ENCODE peak calls at places on chromosomes 11 and 22, in seven cellular contexts. M is heart left ventricle, D is lower lobe of right lung, R is mesendoderm, V is HCT116, U is mesenchymal stem cell, S is PC-3. L is an unnamed sample.

GRCh38 chr11:38950882-38951281 is 2352.8 kb upstream of the RAG2 start:
- DNase-seq in M (no peak), D (no peak), R (no peak), V (no peak), U (peak; percentile 1), S (peak; percentile 68), L (no peak)

GRCh38 chr11:72578051-72578450 is 96.2 kb downstream of the PDE2A start:
- DNase-seq in M (no peak), D (no peak), R (no peak), V (no peak), U (no peak), S (no peak), L (no peak)

GRCh38 chr22:42814215-42814614 is 42.9 kb downstream of the ARFGAP3 start:
- DNase-seq in M (no peak), D (no peak), R (no peak), V (no peak), U (no peak), S (no peak), L (no peak)

GRCh38 chr11:80441821-80442220 is 1001.0 kb upstream of the TENM4 start:
- DNase-seq in M (no peak), D (no peak), R (no peak), V (no peak), U (peak; percentile 33), S (peak; percentile 28), L (no peak)

GRCh38 chr11:12835286-12835685 is 161.1 kb downstream of the TEAD1 start:
- DNase-seq in M (no peak), D (peak; percentile 66), R (no peak), V (no peak), U (no peak), S (no peak), L (no peak)

GRCh38 chr11:59802639-59803176 is 7.9 kb downstream of the MRPL16 start:
- DNase-seq in M (no peak), D (no peak), R (peak; percentile 52), V (peak; percentile 46), U (peak; percentile 70), S (peak; percentile 84), L (peak; percentile 28)

GRCh38 chr11:35148163-35148562 is 9.2 kb downstream of the CD44 start:
- DNase-seq in M (no peak), D (no peak), R (no peak), V (no peak), U (no peak), S (no peak), L (no peak)

GRCh38 chr11:66548041-66548440 is 1.3 kb downstream of the ACTN3 start:
- DNase-seq in M (no peak), D (no peak), R (no peak), V (no peak), U (no peak), S (no peak), L (no peak)

GRCh38 chr22:33859311-33859710 is 61.0 kb downstream of the LARGE1 start:
- DNase-seq in M (no peak), D (no peak), R (no peak), V (no peak), U (no peak), S (no peak), L (no peak)

GRCh38 chr11:125941606-125942275 is 4.1 kb upstream of the VSIG10L2 start:
- DNase-seq in M (no peak), D (peak; percentile 71), R (peak; percentile 81), V (peak; percentile 22), U (peak; percentile 10), S (peak; percentile 72), L (peak; percentile 55)

GRCh38 chr11:97516688-97517087 is 1126.9 kb downstream of the JRKL start:
- DNase-seq in M (no peak), D (no peak), R (no peak), V (no peak), U (no peak), S (no peak), L (no peak)

GRCh38 chr22:27278986-27279385 is 522.6 kb downstream of the MN1 start:
- DNase-seq in M (no peak), D (no peak), R (no peak), V (no peak), U (no peak), S (peak; percentile 16), L (no peak)

GRCh38 chr11:33636104-33636503 is 64.5 kb downstream of the C11orf91 start:
- DNase-seq in M (no peak), D (peak; percentile 56), R (no peak), V (no peak), U (no peak), S (peak; percentile 16), L (no peak)

GRCh38 chr11:74278721-74279148 is 32.7 kb downstream of the P4HA3 start:
- DNase-seq in M (peak; percentile 70), D (no peak), R (peak; percentile 22), V (no peak), U (peak; percentile 88), S (peak; percentile 93), L (no peak)

GRCh38 chr22:24834845-24835570 is 29.0 kb downstream of the SGSM1 start:
- DNase-seq in M (no peak), D (no peak), R (peak; percentile 81), V (peak; percentile 37), U (peak; percentile 14), S (peak; percentile 12), L (no peak)

GRCh38 chr22:44364750-44365118 is 52.0 kb upstream of the SHISAL1 start:
- DNase-seq in M (peak; percentile 66), D (peak; percentile 26), R (no peak), V (no peak), U (no peak), S (no peak), L (no peak)
- H3K4me1 ChIP-seq in M (peaks cover 22% of the 10 kb centered on the region), D (peaks cover 19% of the 10 kb centered on the region), R (no peaks in the 10 kb centered on the region), V (no peaks in the 10 kb centered on the region), U (peaks cover 5% of the 10 kb centered on the region), S (peaks cover 47% of the 10 kb centered on the region), L (no peaks in the 10 kb centered on the region)

DNA sequence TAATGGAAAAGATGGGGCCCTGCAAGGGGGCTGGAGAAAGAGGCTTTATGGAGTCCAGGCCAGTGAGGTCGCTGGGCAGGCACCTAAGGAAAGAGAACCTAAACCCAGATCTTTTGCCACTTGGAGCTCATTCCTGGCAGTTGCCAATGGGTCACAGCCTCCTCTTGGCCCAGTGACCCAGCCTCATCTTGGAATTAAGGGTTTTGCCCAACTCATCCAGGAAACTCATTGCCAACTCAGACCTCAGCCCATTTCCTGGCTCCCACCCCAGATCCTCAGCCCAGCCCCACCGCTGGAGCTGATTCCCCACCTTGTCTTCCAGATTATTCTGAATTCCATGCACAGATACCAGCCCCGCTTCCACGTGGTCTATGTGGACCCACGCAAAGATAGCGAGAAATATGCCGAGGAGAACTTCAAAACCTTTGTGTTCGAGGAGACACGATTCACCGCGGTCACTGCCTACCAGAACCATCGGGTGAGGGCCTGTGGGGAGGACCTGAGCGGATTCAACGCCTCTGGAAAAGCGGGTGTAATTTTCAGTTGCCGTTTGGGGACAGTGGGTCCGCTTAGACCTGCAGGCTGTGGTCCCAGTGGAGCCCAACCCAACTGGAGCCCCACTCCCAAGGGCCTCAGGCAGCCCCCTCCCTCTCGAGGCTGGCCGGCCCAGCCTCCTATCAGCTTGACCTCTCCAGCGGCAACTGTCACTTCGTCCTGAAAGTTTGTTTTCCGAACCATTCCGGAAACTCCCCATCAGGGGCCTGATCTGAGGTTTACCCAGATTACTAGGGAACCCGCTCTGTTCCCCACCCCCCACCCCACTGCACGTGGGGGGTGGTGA is 4.3 kb downstream of the TBX1 start:
- DNase-seq in M (no peak), D (no peak), R (no peak), V (no peak), U (no peak), S (no peak), L (no peak)
- H3K4me3 ChIP-seq in M (no peak overlapping the region), D (no peak overlapping the region), R (no peak overlapping the region), V (peak overlapping the region; percentile 72), U (no peak overlapping the region), S (no peak overlapping the region), L (no peak overlapping the region)

DNA sequence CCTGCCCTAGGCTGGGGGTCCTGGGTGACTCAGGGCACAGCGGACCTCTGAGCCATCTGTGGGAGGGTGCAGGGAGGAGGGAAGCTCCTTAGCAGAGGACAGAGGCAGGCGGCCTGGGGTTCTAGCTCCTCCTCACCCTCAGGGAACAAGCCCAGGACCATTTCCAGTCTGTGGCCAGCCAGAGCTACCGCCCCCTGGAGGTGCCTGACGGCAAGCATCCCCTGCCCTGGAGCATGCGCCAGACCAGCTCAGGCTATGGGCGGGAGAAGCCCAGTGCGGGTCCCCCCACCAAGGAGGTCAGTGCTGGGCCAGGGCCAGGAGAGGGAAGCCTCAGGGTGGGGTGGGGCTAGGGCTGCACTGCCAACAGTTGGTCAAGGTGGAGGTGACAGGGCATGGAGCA is 26.0 kb upstream of the LRRC10B start:
- DNase-seq in M (no peak), D (no peak), R (peak; percentile 81), V (no peak), U (no peak), S (peak; percentile 37), L (peak; percentile 77)
- H3K27me3 ChIP-seq in M (no peaks in the 10 kb centered on the region), D (peaks cover 11% of the 10 kb centered on the region), R (no peaks in the 10 kb centered on the region), V (no peaks in the 10 kb centered on the region), U (peaks cover 65% of the 10 kb centered on the region), S (no peaks in the 10 kb centered on the region), L (peaks cover 86% of the 10 kb centered on the region)

GRCh38 chr11:64235427-64236161 is 1.2 kb downstream of the VEGFB start:
- DNase-seq in M (no peak), D (no peak), R (no peak), V (no peak), U (no peak), S (no peak), L (no peak)
- H3K4me1 ChIP-seq in M (peaks cover 21% of the 10 kb centered on the region), D (peaks cover 73% of the 10 kb centered on the region), R (peaks cover 10% of the 10 kb centered on the region), V (peaks cover 27% of the 10 kb centered on the region), U (peaks cover 41% of the 10 kb centered on the region), S (peaks cover 53% of the 10 kb centered on the region), L (peaks cover 20% of the 10 kb centered on the region)

GRCh38 chr22:39470462-39471335 is 13.9 kb downstream of the MGAT3 start:
- DNase-seq in M (no peak), D (no peak), R (no peak), V (no peak), U (no peak), S (no peak), L (no peak)
- H3K4me3 ChIP-seq in M (no peak overlapping the region), D (no peak overlapping the region), R (no peak overlapping the region), V (no peak overlapping the region), U (no peak overlapping the region), S (no peak overlapping the region), L (no peak overlapping the region)

GRCh38 chr11:57477507-57478189 is 17.3 kb downstream of the RTN4RL2 start:
- DNase-seq in M (no peak), D (no peak), R (no peak), V (no peak), U (no peak), S (peak; percentile 61), L (no peak)
- H3K27me3 ChIP-seq in M (peaks cover 11% of the 10 kb centered on the region), D (peaks cover 14% of the 10 kb centered on the region), R (peaks cover 20% of the 10 kb centered on the region), V (no peaks in the 10 kb centered on the region), U (peaks cover 44% of the 10 kb centered on the region), S (no peaks in the 10 kb centered on the region), L (no peaks in the 10 kb centered on the region)

DNA sequence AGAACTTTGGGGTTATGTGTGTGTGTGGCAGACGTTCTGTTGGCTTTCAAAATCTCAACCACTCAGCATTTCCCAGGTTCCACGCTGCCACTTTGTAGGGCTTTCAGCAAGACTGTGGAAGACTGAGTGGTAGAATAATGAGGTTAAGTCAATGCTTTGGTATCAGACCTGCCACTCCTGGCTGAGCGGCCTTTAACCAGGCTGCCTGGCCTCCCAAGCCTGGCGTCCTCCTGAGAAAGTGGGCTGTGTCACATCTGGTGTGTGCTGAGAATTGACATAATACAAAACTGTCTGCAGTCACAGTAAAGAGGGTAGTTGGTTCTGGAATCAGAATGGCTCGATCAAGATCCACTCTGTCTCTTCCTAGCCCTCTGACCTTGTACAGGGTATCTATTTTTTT is 126.5 kb downstream of the DBX1 start:
- DNase-seq in M (no peak), D (no peak), R (no peak), V (no peak), U (no peak), S (no peak), L (no peak)
- H3K4me1 ChIP-seq in M (no peaks in the 10 kb centered on the region), D (no peaks in the 10 kb centered on the region), R (peaks cover 27% of the 10 kb centered on the region), V (no peaks in the 10 kb centered on the region), U (peaks cover 27% of the 10 kb centered on the region), S (peaks cover 41% of the 10 kb centered on the region), L (no peaks in the 10 kb centered on the region)

GRCh38 chr11:77191823-77192495 is 63.9 kb downstream of the MYO7A start:
- DNase-seq in M (peak; percentile 58), D (peak; percentile 76), R (peak; percentile 97), V (peak; percentile 93), U (peak; percentile 54), S (peak; percentile 99), L (peak; percentile 48)
- H3K4me3 ChIP-seq in M (no peak overlapping the region), D (peak overlapping the region; percentile 32), R (no peak overlapping the region), V (peak overlapping the region; percentile 41), U (no peak overlapping the region), S (peak overlapping the region; percentile 60), L (no peak overlapping the region)